ENCODE peak calls at places on chromosomes 12 and 14, in six cellular contexts. C, O, D, Y, R and F are unnamed samples.

GRCh38 chr14:74959596-74960180 is 4.3 kb upstream of the PGF start:
- DNase-seq in D (no peak), Y (no peak), R (no peak), C (no peak), O (no peak), F (no peak)

GRCh38 chr14:36519431-36520321 is at the start of gene NKX2-1:
- DNase-seq in O (no peak), Y (no peak), D (peak; percentile 21), C (peak; percentile 82), R (no peak), F (no peak)

GRCh38 chr14:64706552-64707193 is 2.4 kb downstream of the PLEKHG3 start:
- DNase-seq in C (no peak), R (no peak), O (peak; percentile 64), Y (no peak), D (peak; percentile 75), F (no peak)

GRCh38 chr14:23362200-23362599 is 2.8 kb downstream of the EFS start:
- DNase-seq in R (no peak), O (peak; percentile 23), D (no peak), C (no peak), Y (no peak), F (no peak)

GRCh38 chr14:100032749-100033148 is 32.5 kb upstream of the EVL start:
- DNase-seq in O (no peak), D (no peak), R (no peak), Y (no peak), C (no peak), F (no peak)

GRCh38 chr14:103748539-103748867 is 32.9 kb downstream of the ZFYVE21 start:
- DNase-seq in D (no peak), C (no peak), R (peak; percentile 26), O (peak; percentile 59), Y (no peak), F (no peak)

GRCh38 chr12:26434299-26434915 is 239.0 kb downstream of the SSPN start:
- DNase-seq in Y (no peak), C (no peak), D (peak; percentile 21), O (no peak), R (no peak), F (peak; percentile 22)

GRCh38 chr14:102496331-102496691 is 13.3 kb downstream of the ANKRD9 start:
- DNase-seq in O (no peak), C (no peak), D (no peak), Y (no peak), R (no peak), F (no peak)

GRCh38 chr12:62847709-62848108 is 87.2 kb downstream of the PPM1H start:
- DNase-seq in R (no peak), D (no peak), O (no peak), C (no peak), Y (no peak), F (no peak)

GRCh38 chr12:56256326-56256960 is 1.7 kb downstream of the ANKRD52 start:
- DNase-seq in Y (no peak), R (no peak), O (no peak), D (no peak), C (no peak), F (no peak)

GRCh38 chr12:18217981-18218380 is 43.3 kb upstream of the PIK3C2G start:
- DNase-seq in R (no peak), D (no peak), C (no peak), O (no peak), Y (no peak), F (no peak)

GRCh38 chr14:72049462-72049861 is 117.2 kb downstream of the RGS6 start:
- DNase-seq in C (no peak), O (no peak), Y (no peak), R (no peak), D (no peak), F (no peak)

GRCh38 chr12:68236421-68237059 is 10.9 kb upstream of the IL26 start:
- DNase-seq in Y (no peak), O (no peak), C (no peak), D (no peak), R (no peak), F (no peak)

GRCh38 chr14:22551597-22551982 is 37.4 kb downstream of the DAD1 start:
- DNase-seq in Y (no peak), D (no peak), O (no peak), R (no peak), C (no peak), F (no peak)

GRCh38 chr14:104332634-104333270 is 194.4 kb downstream of the KIF26A start:
- DNase-seq in Y (no peak), C (no peak), D (no peak), O (peak; percentile 72), R (peak; percentile 23), F (no peak)

GRCh38 chr12:76952995-76953394 is 74.2 kb upstream of the CSRP2 start:
- DNase-seq in Y (no peak), O (no peak), C (no peak), R (no peak), D (no peak), F (no peak)

GRCh38 chr12:108295631-108296030 is 43.5 kb downstream of the CMKLR1 start:
- DNase-seq in D (no peak), C (no peak), Y (no peak), O (no peak), R (no peak), F (no peak)

GRCh38 chr14:38208825-38209562 is 1.3 kb downstream of the SSTR1 start:
- DNase-seq in D (peak; percentile 26), C (peak; percentile 79), Y (no peak), O (no peak), R (peak; percentile 88), F (no peak)

GRCh38 chr12:8629486-8630033 is 16.9 kb upstream of the AICDA start:
- DNase-seq in C (no peak), R (no peak), D (no peak), Y (no peak), O (no peak), F (no peak)

GRCh38 chr14:26596722-26597030 is 1.2 kb downstream of the NOVA1 start:
- DNase-seq in C (no peak), Y (no peak), R (no peak), O (no peak), D (no peak), F (no peak)

GRCh38 chr14:92004062-92004461 is 35.8 kb downstream of the TRIP11 start:
- DNase-seq in Y (no peak), C (no peak), D (no peak), R (no peak), O (no peak), F (no peak)

GRCh38 chr14:23154876-23155587 is 28.4 kb downstream of the SLC7A8 start:
- DNase-seq in D (no peak), Y (peak; percentile 74), C (peak; percentile 48), R (peak; percentile 89), O (peak; percentile 88), F (no peak)

GRCh38 chr14:70995671-70996070 is 88.4 kb downstream of the PCNX1 start:
- DNase-seq in Y (no peak), D (no peak), R (no peak), O (no peak), C (no peak), F (no peak)

GRCh38 chr12:98594050-98594853 is 766 bp downstream of the SLC25A3 start:
- DNase-seq in D (peak; percentile 9), Y (peak; percentile 52), O (peak; percentile 86), C (peak; percentile 35), R (peak; percentile 44), F (no peak)

GRCh38 chr14:69708586-69709169 is 58.3 kb upstream of the SRSF5 start:
- DNase-seq in Y (no peak), O (no peak), C (no peak), D (peak; percentile 51), R (no peak), F (no peak)

GRCh38 chr14:69711065-69711464 is 55.9 kb upstream of the SRSF5 start:
- DNase-seq in O (no peak), C (no peak), R (no peak), D (no peak), Y (no peak), F (no peak)

GRCh38 chr14:69710378-69710777 is 56.6 kb upstream of the SRSF5 start:
- DNase-seq in C (no peak), D (no peak), Y (no peak), R (no peak), O (no peak), F (no peak)

GRCh38 chr14:69711471-69712216 is 55.3 kb upstream of the SRSF5 start:
- DNase-seq in C (no peak), Y (no peak), D (no peak), R (no peak), O (no peak), F (no peak)

GRCh38 chr14:69708049-69708448 is 58.9 kb upstream of the SRSF5 start:
- DNase-seq in R (no peak), D (no peak), C (no peak), O (no peak), Y (no peak), F (no peak)
- H3K4me1 ChIP-seq in R (peaks cover 25% of the 10 kb centered on the region), D (peaks cover 22% of the 10 kb centered on the region), C (peaks cover 5% of the 10 kb centered on the region), O (peaks cover 34% of the 10 kb centered on the region), Y (peaks cover 53% of the 10 kb centered on the region), F (peaks cover 10% of the 10 kb centered on the region)

GRCh38 chr12:51997156-51997555 is 9.6 kb upstream of the TAMALIN start:
- DNase-seq in D (no peak), O (no peak), Y (no peak), C (no peak), R (no peak), F (no peak)
- H3K27ac ChIP-seq in D (no peak overlapping the region), O (no peak overlapping the region), Y (no peak overlapping the region), C (no peak overlapping the region), R (no peak overlapping the region), F (no peak overlapping the region)

DNA sequence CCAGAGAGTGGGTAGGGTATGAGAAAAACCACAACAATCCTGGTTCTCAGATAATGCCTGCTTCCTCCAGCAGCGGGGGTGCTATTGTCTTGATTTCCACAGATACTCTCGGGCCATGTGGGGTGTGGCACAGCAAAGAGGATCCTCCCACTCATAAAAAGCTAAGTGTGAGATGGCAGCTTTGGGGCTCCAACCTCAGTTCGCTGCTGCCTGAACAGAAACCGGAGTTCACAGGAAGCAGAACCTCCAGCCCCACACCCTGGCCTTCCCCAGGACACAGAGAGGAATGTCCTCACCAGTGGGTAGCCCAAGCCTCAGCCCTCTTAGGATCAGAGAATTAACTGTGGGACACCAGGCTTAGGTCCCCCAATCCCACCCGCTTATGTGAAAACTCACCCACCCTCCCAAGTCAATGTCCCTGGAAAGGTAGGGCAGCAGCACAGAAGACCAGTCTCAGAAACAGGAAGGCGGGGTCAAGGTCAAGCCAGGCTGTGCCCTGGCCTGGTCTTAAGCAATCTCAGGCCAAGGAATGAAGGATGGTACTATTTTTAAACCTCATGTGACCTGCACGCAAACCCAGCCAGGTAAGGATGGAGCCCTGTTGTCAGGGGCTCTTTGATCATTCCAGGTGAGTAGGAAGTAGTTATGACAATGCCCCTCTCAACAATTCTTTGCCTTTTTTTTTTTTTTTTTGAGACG is 9.0 kb downstream of the KCTD10 start:
- DNase-seq in O (no peak), D (no peak), C (no peak), Y (no peak), R (no peak), F (no peak)
- H3K4me1 ChIP-seq in O (peaks cover 68% of the 10 kb centered on the region), D (peaks cover 11% of the 10 kb centered on the region), C (peaks cover 8% of the 10 kb centered on the region), Y (peaks cover 72% of the 10 kb centered on the region), R (peaks cover 43% of the 10 kb centered on the region), F (peaks cover 8% of the 10 kb centered on the region)

GRCh38 chr14:61965030-61965745 is 203.0 kb downstream of the SNAPC1 start:
- DNase-seq in C (no peak), R (no peak), O (no peak), Y (no peak), D (no peak), F (no peak)
- H3K27ac ChIP-seq in C (no peak overlapping the region), R (no peak overlapping the region), O (no peak overlapping the region), Y (no peak overlapping the region), D (no peak overlapping the region), F (no peak overlapping the region)